ENCODE peak calls at places on chromosomes 6 and 20, in nine cellular contexts. A is OCI-LY7; J is GM20000; I is activated CD8-positive, alpha-beta T cell treated with anti-CD3 and anti-CD28 coated beads for 36 hours; H is right lobe of liver; U is testis; V is cardiac muscle cell; Y is omental fat pad; Q is fibroblast of lung. E is an unnamed sample.

GRCh38 chr6:48817714-48818113 is 645.3 kb downstream of the MMUT start:
- DNase-seq in U (no peak), J (no peak), H (no peak), I (no peak), Y (no peak), A (no peak), Q (peak; percentile 67), V (peak; percentile 53), E (no peak)

GRCh38 chr6:25017932-25018581 is 82.3 kb upstream of the RIPOR2 start:
- DNase-seq in A (peak; percentile 87), H (no peak), Q (peak; percentile 74), U (peak; percentile 55), I (peak; percentile 94), V (peak; percentile 86), J (peak; percentile 57), Y (no peak), E (peak; percentile 53)

GRCh38 chr6:143451531-143451930 is 926 bp downstream of the PEX3 start:
- DNase-seq in I (no peak), U (no peak), H (no peak), Y (no peak), Q (peak; percentile 16), V (no peak), A (no peak), J (no peak), E (no peak)

GRCh38 chr6:132190097-132190814 is 211.0 kb downstream of the MOXD1 start:
- DNase-seq in Y (no peak), I (no peak), J (peak; percentile 19), Q (peak; percentile 43), H (no peak), A (no peak), U (no peak), V (peak; percentile 56), E (no peak)

GRCh38 chr20:17518339-17519052 is 12.7 kb downstream of the BFSP1 start:
- DNase-seq in U (peak; percentile 87), I (no peak), J (no peak), A (peak; percentile 13), Y (peak; percentile 47), Q (no peak), V (no peak), H (no peak), E (no peak)

GRCh38 chr6:146598785-146599405 is at the start of gene ADGB:
- DNase-seq in V (peak; percentile 75), A (no peak), I (peak; percentile 16), Q (peak; percentile 51), Y (no peak), U (peak; percentile 71), H (peak; percentile 62), J (no peak), E (peak; percentile 64)

GRCh38 chr6:113464959-113465358 is 392.2 kb upstream of the MARCKS start:
- DNase-seq in I (no peak), U (no peak), A (no peak), H (no peak), V (peak; percentile 64), Y (no peak), J (no peak), Q (peak; percentile 78), E (no peak)

GRCh38 chr6:35089935-35090505 is 51.1 kb downstream of the TCP11 start:
- DNase-seq in Q (peak; percentile 63), Y (no peak), I (peak; percentile 5), J (peak; percentile 20), A (no peak), U (no peak), V (peak; percentile 88), H (peak; percentile 36), E (no peak)

GRCh38 chr6:18362058-18362561 is 25.0 kb upstream of the RNF144B start:
- DNase-seq in A (peak; percentile 57), Q (peak; percentile 91), I (no peak), H (no peak), Y (no peak), J (no peak), V (peak; percentile 9), U (no peak), E (no peak)

GRCh38 chr6:168895102-168895812 is 358.4 kb downstream of the THBS2 start:
- DNase-seq in Y (peak; percentile 47), U (peak; percentile 81), J (peak; percentile 89), H (peak; percentile 79), I (peak; percentile 88), V (peak; percentile 84), A (peak; percentile 79), Q (peak; percentile 72), E (peak; percentile 78)

GRCh38 chr20:57092112-57092899 is 174.1 kb downstream of the BMP7 start:
- DNase-seq in Y (no peak), U (peak; percentile 80), I (peak; percentile 73), V (peak; percentile 57), J (peak; percentile 78), Q (peak; percentile 24), H (peak; percentile 68), A (peak; percentile 79), E (peak; percentile 49)

GRCh38 chr6:35728663-35729348 is 8.0 kb upstream of the ARMC12 start:
- DNase-seq in A (peak; percentile 85), J (no peak), V (no peak), I (peak; percentile 65), Q (no peak), Y (no peak), U (peak; percentile 41), H (peak; percentile 94), E (peak; percentile 65)

GRCh38 chr20:40938020-40938419 is 90.6 kb upstream of the TOP1 start:
- DNase-seq in Q (no peak), H (no peak), Y (no peak), J (no peak), I (peak; percentile 24), U (no peak), A (peak; percentile 45), V (no peak), E (no peak)
- TF ChIP-seq CTCF in Q (no peak), H (no peak), Y (no peak), J (no peak), I (no peak), U (no peak), A (peak; percentile 76), V (no peak), E (no peak)

GRCh38 chr20:35644806-35645205 is 19.9 kb downstream of the CPNE1 start:
- DNase-seq in J (no peak), V (no peak), H (no peak), Q (no peak), A (no peak), Y (no peak), U (no peak), I (no peak), E (no peak)
- TF ChIP-seq CTCF in J (no peak), V (no peak), H (no peak), Q (no peak), A (no peak), Y (no peak), U (no peak), I (no peak), E (no peak)

GRCh38 chr6:149821492-149821891 is 42.7 kb downstream of the LRP11 start:
- DNase-seq in V (no peak), I (no peak), U (no peak), H (no peak), Q (no peak), J (no peak), Y (no peak), A (no peak), E (no peak)

GRCh38 chr6:149820506-149820905 is 43.7 kb downstream of the LRP11 start:
- DNase-seq in A (peak; percentile 45), V (no peak), J (no peak), Y (no peak), H (no peak), Q (no peak), I (no peak), U (no peak), E (no peak)

GRCh38 chr6:149809798-149810197 is 54.4 kb downstream of the LRP11 start:
- DNase-seq in I (no peak), J (no peak), A (no peak), H (no peak), Q (no peak), V (no peak), Y (no peak), U (no peak), E (no peak)

GRCh38 chr6:149813351-149813750 is 50.8 kb downstream of the LRP11 start:
- DNase-seq in V (no peak), I (no peak), J (no peak), Q (no peak), U (no peak), H (no peak), A (no peak), Y (no peak), E (no peak)

GRCh38 chr6:149815788-149816187 is 48.4 kb downstream of the LRP11 start:
- DNase-seq in H (no peak), J (peak; percentile 27), I (no peak), U (no peak), Y (no peak), V (no peak), Q (no peak), A (no peak), E (no peak)
- TF ChIP-seq CTCF in H (no peak), J (no peak), I (no peak), U (no peak), Y (no peak), V (no peak), Q (no peak), A (no peak), E (no peak)

GRCh38 chr6:15061176-15061575 is 184.7 kb upstream of the JARID2 start:
- DNase-seq in Y (no peak), V (no peak), I (no peak), Q (no peak), H (no peak), U (no peak), A (peak; percentile 28), J (no peak), E (no peak)

GRCh38 chr6:15063253-15063853 is 182.5 kb upstream of the JARID2 start:
- DNase-seq in U (peak; percentile 25), V (no peak), Q (no peak), I (no peak), Y (no peak), A (peak; percentile 26), J (no peak), H (no peak), E (peak; percentile 32)

GRCh38 chr6:15061908-15062307 is 184.0 kb upstream of the JARID2 start:
- DNase-seq in A (no peak), H (no peak), U (no peak), Q (no peak), J (no peak), Y (no peak), V (no peak), I (no peak), E (no peak)

GRCh38 chr6:15062311-15063252 is 183.3 kb upstream of the JARID2 start:
- DNase-seq in J (no peak), Y (no peak), A (no peak), V (peak; percentile 91), Q (peak; percentile 72), H (no peak), I (no peak), U (no peak), E (no peak)

DNA sequence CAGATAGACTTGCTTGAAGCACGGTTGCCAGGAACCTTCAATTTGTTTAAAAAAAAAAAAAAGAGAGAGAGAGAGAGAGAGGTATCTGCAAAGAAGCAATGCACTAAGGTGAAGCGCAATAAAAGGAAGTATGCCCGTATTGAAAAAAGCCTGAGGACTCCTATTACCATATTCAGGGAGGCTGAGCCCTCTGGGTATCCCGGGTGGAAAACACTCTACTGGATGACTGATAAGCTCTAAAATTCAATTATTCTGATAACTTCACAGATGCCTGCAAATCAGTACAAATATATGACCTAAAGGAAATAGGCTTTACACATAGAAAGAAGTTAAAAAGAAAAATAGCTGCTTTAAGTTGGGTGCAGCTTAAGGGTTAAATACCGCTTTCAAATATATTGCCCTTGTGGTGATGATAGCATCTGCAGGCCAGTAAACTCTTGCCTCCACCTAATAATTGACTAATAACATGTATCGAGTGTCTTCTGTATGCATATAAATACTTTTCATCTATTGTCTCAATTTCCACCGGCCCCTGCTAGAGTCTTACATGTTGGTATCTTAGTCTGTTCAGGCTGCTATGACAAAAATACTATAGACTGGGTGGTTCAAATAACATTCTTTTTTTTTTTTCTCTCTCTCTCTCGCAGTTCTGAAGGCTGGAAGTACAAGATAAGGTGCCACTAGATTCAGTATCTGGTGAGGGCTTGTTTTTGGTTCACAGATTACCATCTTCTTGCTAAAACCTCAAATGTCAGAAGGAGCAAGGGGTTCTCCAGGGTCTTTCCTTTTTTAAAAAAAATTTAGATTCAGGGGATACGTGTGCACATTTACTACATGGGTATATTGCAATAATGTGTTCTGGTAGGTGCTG is 187.4 kb upstream of the JARID2 start:
- DNase-seq in A (no peak), U (no peak), Q (no peak), I (no peak), H (no peak), J (no peak), Y (no peak), V (no peak), E (no peak)
- TF ChIP-seq CTCF in A (no peak), U (no peak), Q (no peak), I (no peak), H (no peak), J (no peak), Y (no peak), V (no peak), E (no peak)

E was measured in left ventricle myocardium inferior.